ENCODE peak calls at places on chromosome 5, in five cellular contexts. I is T-helper 1 cell; E is LHCN-M2; N is mesenchymal stem cell; T is activated T-helper 9 cell treated with anti-CD3 and anti-CD28 coated beads, Interleukin-2, amount 50 U/mL, for 16 hours. X is an unnamed sample.

GRCh38 chr5:146962801-146963355 is 84.3 kb upstream of the PPP2R2B start:
- DNase-seq in I (no peak), E (peak; percentile 32), N (peak; percentile 65), T (no peak), X (peak; percentile 68)

GRCh38 chr5:132812949-132813598 is at the start of gene SOWAHA:
- DNase-seq in I (no peak), E (no peak), N (no peak), T (no peak), X (no peak)

GRCh38 chr5:73709536-73710129 is 83.6 kb downstream of the ARHGEF28 start:
- DNase-seq in I (no peak), E (peak; percentile 47), N (no peak), T (no peak), X (peak; percentile 43)

GRCh38 chr5:177189416-177189815 is 55.8 kb downstream of the NSD1 start:
- DNase-seq in I (no peak), E (no peak), N (peak; percentile 23), T (no peak), X (peak; percentile 45)

GRCh38 chr5:72501475-72501874 is 5.7 kb downstream of the ZNF366 start:
- DNase-seq in I (no peak), E (peak; percentile 40), N (no peak), T (no peak), X (no peak)

GRCh38 chr5:59608745-59609144 is 284.8 kb downstream of the PDE4D start:
- DNase-seq in I (no peak), E (peak; percentile 52), N (peak; percentile 62), T (no peak), X (peak; percentile 60)

GRCh38 chr5:81241001-81241400 is 7.9 kb downstream of the CKMT2 start:
- DNase-seq in I (no peak), E (no peak), N (no peak), T (no peak), X (no peak)

GRCh38 chr5:38519476-38519875 is 37.0 kb downstream of the LIFR start:
- DNase-seq in I (no peak), E (no peak), N (no peak), T (no peak), X (no peak)

GRCh38 chr5:13478831-13479465 is 465.5 kb downstream of the DNAH5 start:
- DNase-seq in I (no peak), E (peak; percentile 69), N (peak; percentile 14), T (no peak), X (peak; percentile 30)

GRCh38 chr5:55303238-55303690 is 4.2 kb downstream of the DHX29 start:
- DNase-seq in I (no peak), E (peak; percentile 76), N (peak; percentile 92), T (no peak), X (peak; percentile 92)

GRCh38 chr5:93240228-93240834 is 340.7 kb downstream of the NR2F1-AS1 start:
- DNase-seq in I (no peak), E (no peak), N (no peak), T (no peak), X (no peak)

GRCh38 chr5:31197183-31197582 is 3.7 kb downstream of the CDH6 start:
- DNase-seq in I (no peak), E (no peak), N (peak; percentile 9), T (no peak), X (peak; percentile 43)

GRCh38 chr5:140358738-140359310 is 1.2 kb upstream of the SLC4A9 start:
- DNase-seq in I (no peak), E (peak; percentile 47), N (peak; percentile 63), T (no peak), X (peak; percentile 41)

GRCh38 chr5:23208959-23209431 is 298.4 kb upstream of the PRDM9 start:
- DNase-seq in I (no peak), E (peak; percentile 0), N (peak; percentile 71), T (no peak), X (peak; percentile 24)

GRCh38 chr5:34957857-34958690 is 28.7 kb downstream of the DNAJC21 start:
- DNase-seq in I (no peak), E (peak; percentile 26), N (peak; percentile 52), T (no peak), X (peak; percentile 37)

GRCh38 chr5:42057254-42057690 is 132.2 kb downstream of the FBXO4 start:
- DNase-seq in I (peak; percentile 27), E (peak; percentile 17), N (peak; percentile 38), T (peak; percentile 27), X (peak; percentile 24)

GRCh38 chr5:77937015-77937908 is 161.1 kb upstream of the TBCA start:
- DNase-seq in I (no peak), E (no peak), N (no peak), T (no peak), X (no peak)

GRCh38 chr5:671459-672328 is 21.5 kb downstream of the TPPP start:
- DNase-seq in I (peak; percentile 63), E (peak; percentile 44), N (peak; percentile 81), T (peak; percentile 53), X (peak; percentile 37)

GRCh38 chr5:146642410-146642809 is 126.4 kb upstream of the GPR151 start:
- DNase-seq in I (no peak), E (no peak), N (no peak), T (no peak), X (no peak)

GRCh38 chr5:72204946-72205345 is 97.7 kb downstream of the MAP1B start:
- DNase-seq in I (no peak), E (peak; percentile 34), N (peak; percentile 28), T (no peak), X (peak; percentile 66)

GRCh38 chr5:137856201-137856600 is 11.5 kb upstream of the MYOT start:
- DNase-seq in I (no peak), E (no peak), N (no peak), T (no peak), X (no peak)

GRCh38 chr5:142293486-142293885 is 31.3 kb downstream of the SPRY4 start:
- DNase-seq in I (no peak), E (no peak), N (no peak), T (no peak), X (no peak)